ENCODE peak calls at places on chromosomes 1 and 21, in four cellular contexts. One of them, this sample, is unnamed.
A peak's percentile ranks its signal among the peaks of the same experiment; 100 is the strongest.

GRCh38 chr1:77538956-77539509 is 143.4 kb downstream of the ZZZ3 start:
- DNase-seq in epithelial cell of prostate: no peak
- DNase-seq in stomach: no peak
- DNase-seq in right atrium auricular region: peak; percentile 62
- DNase-seq in this sample: no peak

GRCh38 chr1:85467036-85467435 is 2.1 kb upstream of the DDAH1 start:
- DNase-seq in epithelial cell of prostate: no peak
- DNase-seq in right atrium auricular region: no peak
- DNase-seq in stomach: no peak
- DNase-seq in this sample: no peak

GRCh38 chr21:40278345-40278744 is 411.1 kb downstream of the PCP4 start:
- DNase-seq in stomach: no peak
- DNase-seq in epithelial cell of prostate: peak; percentile 40
- DNase-seq in right atrium auricular region: no peak
- DNase-seq in this sample: no peak

GRCh38 chr1:39954870-39955546 is at the start of gene MFSD2A:
- DNase-seq in stomach: peak; percentile 94
- DNase-seq in epithelial cell of prostate: no peak
- DNase-seq in right atrium auricular region: peak; percentile 92
- DNase-seq in this sample: peak; percentile 96

GRCh38 chr21:43295016-43295958 is 126.5 kb downstream of the CRYAA start:
- DNase-seq in right atrium auricular region: no peak
- DNase-seq in stomach: no peak
- DNase-seq in epithelial cell of prostate: no peak
- DNase-seq in this sample: no peak

GRCh38 chr1:43822040-43822439 is 111.6 kb upstream of the ARTN start:
- DNase-seq in epithelial cell of prostate: no peak
- DNase-seq in right atrium auricular region: no peak
- DNase-seq in stomach: no peak
- DNase-seq in this sample: no peak

GRCh38 chr1:20411196-20411980 is 74.6 kb downstream of the CAMK2N1 start:
- DNase-seq in epithelial cell of prostate: peak; percentile 41
- DNase-seq in right atrium auricular region: no peak
- DNase-seq in stomach: no peak
- DNase-seq in this sample: no peak

GRCh38 chr1:15627343-15627988 is 10.2 kb downstream of the DDI2 start:
- DNase-seq in right atrium auricular region: no peak
- DNase-seq in epithelial cell of prostate: no peak
- DNase-seq in stomach: no peak
- DNase-seq in this sample: no peak

GRCh38 chr1:226882187-226882586 is 11.8 kb downstream of the PSEN2 start:
- DNase-seq in right atrium auricular region: no peak
- DNase-seq in stomach: no peak
- DNase-seq in epithelial cell of prostate: no peak
- DNase-seq in this sample: no peak

GRCh38 chr1:1924378-1924777 is 5.3 kb upstream of the TMEM52 start:
- DNase-seq in stomach: no peak
- DNase-seq in right atrium auricular region: no peak
- DNase-seq in epithelial cell of prostate: no peak
- DNase-seq in this sample: no peak

GRCh38 chr21:43206231-43207042 is 37.6 kb downstream of the CRYAA start:
- DNase-seq in epithelial cell of prostate: no peak
- DNase-seq in right atrium auricular region: no peak
- DNase-seq in stomach: no peak
- DNase-seq in this sample: peak; percentile 12

GRCh38 chr1:218257371-218257770 is 27.7 kb upstream of the RRP15 start:
- DNase-seq in right atrium auricular region: no peak
- DNase-seq in stomach: no peak
- DNase-seq in epithelial cell of prostate: no peak
- DNase-seq in this sample: no peak

GRCh38 chr1:49694251-49694827 is 329.4 kb downstream of the AGBL4 start:
- DNase-seq in right atrium auricular region: no peak
- DNase-seq in stomach: no peak
- DNase-seq in epithelial cell of prostate: no peak
- DNase-seq in this sample: no peak

GRCh38 chr1:109256971-109257681 is 7.8 kb downstream of the CELSR2 start:
- DNase-seq in epithelial cell of prostate: peak; percentile 95
- DNase-seq in stomach: no peak
- DNase-seq in right atrium auricular region: no peak
- DNase-seq in this sample: no peak

GRCh38 chr1:160623860-160624259 is 23.0 kb downstream of the SLAMF1 start:
- DNase-seq in right atrium auricular region: no peak
- DNase-seq in epithelial cell of prostate: no peak
- DNase-seq in stomach: no peak
- DNase-seq in this sample: no peak

GRCh38 chr1:177007437-177008161 is 156.9 kb downstream of the ASTN1 start:
- DNase-seq in epithelial cell of prostate: no peak
- DNase-seq in right atrium auricular region: no peak
- DNase-seq in stomach: no peak
- DNase-seq in this sample: no peak

GRCh38 chr1:56139786-56140185 is 439.6 kb downstream of the PLPP3 start:
- DNase-seq in right atrium auricular region: no peak
- DNase-seq in epithelial cell of prostate: no peak
- DNase-seq in stomach: no peak
- DNase-seq in this sample: no peak

GRCh38 chr1:205805082-205805711 is 7.8 kb downstream of the SLC41A1 start:
- DNase-seq in epithelial cell of prostate: no peak
- DNase-seq in right atrium auricular region: no peak
- DNase-seq in stomach: no peak
- DNase-seq in this sample: no peak

GRCh38 chr21:41666641-41667051 is 100.2 kb downstream of the RIPK4 start:
- DNase-seq in epithelial cell of prostate: no peak
- DNase-seq in right atrium auricular region: no peak
- DNase-seq in stomach: no peak
- DNase-seq in this sample: no peak

GRCh38 chr1:206834711-206835110 is 30.7 kb upstream of the IL20 start:
- DNase-seq in stomach: no peak
- DNase-seq in right atrium auricular region: no peak
- DNase-seq in epithelial cell of prostate: no peak
- DNase-seq in this sample: no peak

GRCh38 chr1:94358630-94359599 is 59.3 kb upstream of the ABCD3 start:
- DNase-seq in right atrium auricular region: no peak
- DNase-seq in epithelial cell of prostate: no peak
- DNase-seq in stomach: no peak
- DNase-seq in this sample: no peak

GRCh38 chr1:174262747-174263241 is 103.5 kb downstream of the RABGAP1L start:
- DNase-seq in right atrium auricular region: no peak
- DNase-seq in epithelial cell of prostate: peak; percentile 26
- DNase-seq in stomach: no peak
- DNase-seq in this sample: no peak

GRCh38 chr1:118077331-118078055 is 107.5 kb downstream of the SPAG17 start:
- DNase-seq in epithelial cell of prostate: no peak
- DNase-seq in right atrium auricular region: no peak
- DNase-seq in stomach: no peak
- DNase-seq in this sample: peak; percentile 19

GRCh38 chr1:8015036-8015808 is 10.9 kb downstream of the ERRFI1 start:
- DNase-seq in right atrium auricular region: no peak
- DNase-seq in epithelial cell of prostate: no peak
- DNase-seq in stomach: no peak
- DNase-seq in this sample: peak; percentile 74

GRCh38 chr1:17514776-17515175 is 24.7 kb upstream of the ARHGEF10L start:
- DNase-seq in right atrium auricular region: no peak
- DNase-seq in epithelial cell of prostate: no peak
- DNase-seq in stomach: no peak
- DNase-seq in this sample: no peak

GRCh38 chr1:190119683-190120082 is 358.0 kb downstream of the BRINP3 start:
- DNase-seq in epithelial cell of prostate: no peak
- DNase-seq in stomach: no peak
- DNase-seq in right atrium auricular region: no peak
- DNase-seq in this sample: no peak

GRCh38 chr1:57422271-57423134 is 1.4 kb downstream of the DAB1 start:
- DNase-seq in stomach: no peak
- DNase-seq in right atrium auricular region: no peak
- DNase-seq in epithelial cell of prostate: no peak
- DNase-seq in this sample: no peak

GRCh38 chr1:117652421-117652820 is 46.6 kb downstream of the TENT5C start:
- DNase-seq in stomach: no peak
- DNase-seq in epithelial cell of prostate: no peak
- DNase-seq in right atrium auricular region: no peak
- DNase-seq in this sample: no peak

GRCh38 chr1:2165636-2166035 is 28.9 kb downstream of the FAAP20 start:
- DNase-seq in epithelial cell of prostate: no peak
- DNase-seq in right atrium auricular region: no peak
- DNase-seq in stomach: no peak
- DNase-seq in this sample: no peak

GRCh38 chr1:241924080-241924808 is 33.3 kb upstream of the BECN2 start:
- DNase-seq in right atrium auricular region: no peak
- DNase-seq in stomach: no peak
- DNase-seq in epithelial cell of prostate: no peak
- DNase-seq in this sample: no peak

GRCh38 chr1:37697090-37697489 is 4.8 kb downstream of the CDCA8 start:
- DNase-seq in epithelial cell of prostate: no peak
- DNase-seq in stomach: no peak
- DNase-seq in right atrium auricular region: no peak
- DNase-seq in this sample: peak; percentile 32

GRCh38 chr21:21101911-21102310 is 103.7 kb downstream of the NCAM2 start:
- DNase-seq in right atrium auricular region: no peak
- DNase-seq in epithelial cell of prostate: no peak
- DNase-seq in stomach: no peak
- DNase-seq in this sample: no peak

DNA sequence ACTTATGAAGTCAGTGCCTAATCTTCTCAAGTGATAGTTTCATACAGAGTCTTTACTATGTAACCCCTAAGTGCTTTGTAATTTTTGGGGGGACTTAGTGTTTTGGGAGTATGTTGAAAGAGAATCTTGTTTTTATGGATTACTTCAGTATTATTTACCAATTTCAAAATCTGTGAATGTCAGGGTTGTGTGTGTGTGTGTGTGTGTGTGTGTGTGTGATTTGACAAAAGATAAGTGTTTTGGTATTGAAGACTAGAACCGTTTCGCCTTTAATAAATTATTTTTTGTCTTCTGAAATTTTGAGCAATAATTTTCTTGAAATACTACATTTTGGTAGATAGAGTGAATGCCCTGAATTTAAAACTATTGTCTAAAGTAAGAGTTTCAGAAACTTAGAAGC is 5.8 kb downstream of the MAGI3 start:
- DNase-seq in right atrium auricular region: no peak
- DNase-seq in epithelial cell of prostate: no peak
- DNase-seq in stomach: no peak
- DNase-seq in this sample: no peak
- H3K27ac ChIP-seq in right atrium auricular region: no peak overlapping the region
- H3K27ac ChIP-seq in epithelial cell of prostate: no peak overlapping the region
- H3K27ac ChIP-seq in stomach: no peak overlapping the region
- H3K27ac ChIP-seq in this sample: no peak overlapping the region

GRCh38 chr1:230112131-230112701 is 45.2 kb downstream of the GALNT2 start:
- DNase-seq in stomach: no peak
- DNase-seq in epithelial cell of prostate: no peak
- DNase-seq in right atrium auricular region: no peak
- DNase-seq in this sample: no peak

GRCh38 chr1:230113605-230114241 is 46.7 kb downstream of the GALNT2 start:
- DNase-seq in stomach: no peak
- DNase-seq in epithelial cell of prostate: peak; percentile 40
- DNase-seq in right atrium auricular region: peak; percentile 80
- DNase-seq in this sample: no peak

GRCh38 chr1:230114245-230114651 is 47.2 kb downstream of the GALNT2 start:
- DNase-seq in stomach: no peak
- DNase-seq in right atrium auricular region: no peak
- DNase-seq in epithelial cell of prostate: no peak
- DNase-seq in this sample: no peak

GRCh38 chr1:230112782-230113181 is 45.7 kb downstream of the GALNT2 start:
- DNase-seq in stomach: no peak
- DNase-seq in right atrium auricular region: no peak
- DNase-seq in epithelial cell of prostate: no peak
- DNase-seq in this sample: no peak

DNA sequence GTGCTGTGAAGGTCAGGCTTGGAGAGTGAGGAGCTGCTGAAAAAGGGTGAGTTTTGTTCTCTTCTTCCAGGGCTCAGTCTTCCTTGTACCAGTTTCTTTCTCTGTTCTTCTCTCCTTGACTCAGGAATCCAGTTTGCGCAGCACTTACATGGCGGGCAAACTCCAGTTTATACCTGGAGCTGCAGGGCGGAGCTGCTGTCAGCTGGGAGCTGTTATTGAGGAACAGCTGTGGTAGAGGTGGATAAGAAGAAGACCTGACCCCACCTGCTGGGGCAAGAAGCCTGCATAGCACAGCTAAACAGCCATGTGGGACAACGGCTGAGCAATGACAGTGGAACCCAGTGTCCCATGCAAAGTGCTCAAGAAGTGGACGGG is 46.2 kb downstream of the GALNT2 start:
- DNase-seq in stomach: no peak
- DNase-seq in right atrium auricular region: no peak
- DNase-seq in epithelial cell of prostate: no peak
- DNase-seq in this sample: no peak
- H3K27ac ChIP-seq in stomach: no peak overlapping the region
- H3K27ac ChIP-seq in right atrium auricular region: peak overlapping the region; percentile 71
- H3K27ac ChIP-seq in epithelial cell of prostate: no peak overlapping the region
- H3K27ac ChIP-seq in this sample: peak overlapping the region; percentile 36

GRCh38 chr21:28325618-28326017 is 667.1 kb downstream of the LTN1 start:
- DNase-seq in right atrium auricular region: no peak
- DNase-seq in epithelial cell of prostate: no peak
- DNase-seq in stomach: no peak
- DNase-seq in this sample: no peak
- H3K27ac ChIP-seq in right atrium auricular region: no peak overlapping the region
- H3K27ac ChIP-seq in epithelial cell of prostate: no peak overlapping the region
- H3K27ac ChIP-seq in stomach: no peak overlapping the region
- H3K27ac ChIP-seq in this sample: no peak overlapping the region

GRCh38 chr1:157409927-157410326 is 142.4 kb downstream of the FCRL5 start:
- DNase-seq in epithelial cell of prostate: no peak
- DNase-seq in right atrium auricular region: no peak
- DNase-seq in stomach: no peak
- DNase-seq in this sample: peak; percentile 13

GRCh38 chr1:157407917-157408525 is 144.3 kb downstream of the FCRL5 start:
- DNase-seq in stomach: no peak
- DNase-seq in right atrium auricular region: no peak
- DNase-seq in epithelial cell of prostate: no peak
- DNase-seq in this sample: peak; percentile 11

GRCh38 chr1:157404614-157405013 is 147.7 kb downstream of the FCRL5 start:
- DNase-seq in stomach: no peak
- DNase-seq in right atrium auricular region: no peak
- DNase-seq in epithelial cell of prostate: no peak
- DNase-seq in this sample: no peak

GRCh38 chr1:157405662-157406061 is 146.7 kb downstream of the FCRL5 start:
- DNase-seq in stomach: no peak
- DNase-seq in right atrium auricular region: no peak
- DNase-seq in epithelial cell of prostate: no peak
- DNase-seq in this sample: no peak

GRCh38 chr1:157407367-157407766 is 144.9 kb downstream of the FCRL5 start:
- DNase-seq in stomach: no peak
- DNase-seq in right atrium auricular region: no peak
- DNase-seq in epithelial cell of prostate: no peak
- DNase-seq in this sample: peak; percentile 1
- H3K27ac ChIP-seq in stomach: no peak overlapping the region
- H3K27ac ChIP-seq in right atrium auricular region: no peak overlapping the region
- H3K27ac ChIP-seq in epithelial cell of prostate: no peak overlapping the region
- H3K27ac ChIP-seq in this sample: no peak overlapping the region

GRCh38 chr1:156475568-156476500 is 24.7 kb downstream of the MEF2D start:
- DNase-seq in stomach: peak; percentile 66
- DNase-seq in epithelial cell of prostate: no peak
- DNase-seq in right atrium auricular region: peak; percentile 94
- DNase-seq in this sample: peak; percentile 73
- H3K27ac ChIP-seq in stomach: peak overlapping the region; percentile 20
- H3K27ac ChIP-seq in epithelial cell of prostate: no peak overlapping the region
- H3K27ac ChIP-seq in right atrium auricular region: peak overlapping the region; percentile 85
- H3K27ac ChIP-seq in this sample: peak overlapping the region; percentile 76

GRCh38 chr1:24102966-24103365 is 9.0 kb downstream of the MYOM3 start:
- DNase-seq in epithelial cell of prostate: no peak
- DNase-seq in right atrium auricular region: no peak
- DNase-seq in stomach: no peak
- DNase-seq in this sample: no peak
- H3K27ac ChIP-seq in epithelial cell of prostate: no peak overlapping the region
- H3K27ac ChIP-seq in right atrium auricular region: peak overlapping the region; percentile 82
- H3K27ac ChIP-seq in stomach: no peak overlapping the region
- H3K27ac ChIP-seq in this sample: no peak overlapping the region

This sample was measured in colonic mucosa.